ENCODE peak calls at places on chromosomes 7 and 10, in five cellular contexts. V is erythroblast, I is ACHN, F is HT1080, N is non-pigmented ciliary epithelial cell. B is an unnamed sample.

GRCh38 chr10:7797582-7797981 is 9.6 kb downstream of the ATP5F1C start:
- DNase-seq in I (peak), V (peak), N (peak), F (peak), B (peak)

GRCh38 chr10:66455304-66455703 is 470.5 kb upstream of the LRRTM3 start:
- DNase-seq in F (peak), V (no peak), I (peak), N (no peak), B (peak)

GRCh38 chr7:151759591-151760042 is 117.3 kb downstream of the PRKAG2 start:
- DNase-seq in F (peak), N (no peak), V (peak), I (peak), B (peak)

GRCh38 chr10:50605280-50606270 is 18.2 kb downstream of the SGMS1 start:
- DNase-seq in F (peak), N (peak), V (peak), I (peak), B (peak)

GRCh38 chr7:6165075-6165474 is 107.3 kb downstream of the CYTH3 start:
- DNase-seq in V (no peak), F (no peak), I (no peak), N (no peak), B (no peak)

GRCh38 chr10:122525788-122526187 is 34.8 kb upstream of the DMBT1 start:
- DNase-seq in V (peak), F (peak), N (no peak), I (peak), B (peak)

GRCh38 chr10:49109669-49110335 is 5.5 kb downstream of the VSTM4 start:
- DNase-seq in N (no peak), I (no peak), V (no peak), F (no peak), B (no peak)

GRCh38 chr7:157009778-157010587 is 480 bp downstream of the MNX1 start:
- DNase-seq in V (no peak), I (peak), F (no peak), N (no peak), B (no peak)

GRCh38 chr10:35341521-35341920 is 5.2 kb downstream of the CCNY start:
- DNase-seq in N (no peak), I (no peak), V (no peak), F (no peak), B (no peak)

GRCh38 chr10:71323407-71323806 is 4.3 kb downstream of the SLC29A3 start:
- DNase-seq in I (peak), N (no peak), V (peak), F (peak), B (peak)

GRCh38 chr7:70634610-70635068 is 497.3 kb upstream of the GALNT17 start:
- DNase-seq in I (no peak), V (no peak), F (peak), N (peak), B (no peak)

GRCh38 chr10:23343591-23344225 is 889 bp downstream of the C10orf67 start:
- DNase-seq in I (no peak), V (no peak), N (no peak), F (no peak), B (no peak)

GRCh38 chr7:130129099-130129498 is 58.8 kb downstream of the KLHDC10 start:
- DNase-seq in I (no peak), F (no peak), V (no peak), N (no peak), B (no peak)

GRCh38 chr7:115008465-115009114 is 86.7 kb downstream of the MDFIC start:
- DNase-seq in V (no peak), N (no peak), F (no peak), I (no peak), B (no peak)

GRCh38 chr10:58951750-58952149 is 224.7 kb upstream of the PHYHIPL start:
- DNase-seq in V (no peak), I (no peak), N (no peak), F (no peak), B (no peak)

GRCh38 chr7:6425948-6426347 is 21.8 kb downstream of the DAGLB start:
- DNase-seq in V (no peak), I (no peak), N (no peak), F (no peak), B (no peak)

GRCh38 chr10:17918187-17918903 is 33.4 kb upstream of the SLC39A12 start:
- DNase-seq in V (no peak), F (no peak), I (no peak), N (no peak), B (no peak)